ENCODE peak calls at places on chromosomes 11 and 22, in five cellular contexts. F is M059J, Q is NCI-H2029 treated with DMSO at 0.1 percent for 48 hours, H is smooth muscle cell of the brain vasculature, L is kidney tubule cell. S is an unnamed sample.

GRCh38 chr22:49894321-49895072 is 23.7 kb downstream of the ALG12 start:
- DNase-seq in F (peak; percentile 9), Q (no peak), H (no peak), L (no peak), S (no peak)

GRCh38 chr11:69233761-69234136 is 60.2 kb upstream of the MYEOV start:
- DNase-seq in F (no peak), Q (no peak), H (no peak), L (no peak), S (no peak)

GRCh38 chr11:35862666-35863065 is 81.2 kb upstream of the LDLRAD3 start:
- DNase-seq in F (no peak), Q (no peak), H (no peak), L (no peak), S (no peak)

GRCh38 chr22:17085277-17086091 is 684 bp downstream of the IL17RA start:
- DNase-seq in F (no peak), Q (no peak), H (no peak), L (peak; percentile 15), S (no peak)

GRCh38 chr11:9016916-9017642 is 13.3 kb upstream of the NRIP3 start:
- DNase-seq in F (peak; percentile 62), Q (no peak), H (no peak), L (no peak), S (no peak)

GRCh38 chr11:64598106-64598796 is 7.2 kb downstream of the SLC22A12 start:
- DNase-seq in F (no peak), Q (no peak), H (no peak), L (no peak), S (no peak)

GRCh38 chr11:75858613-75859012 is 43.6 kb downstream of the UVRAG start:
- DNase-seq in F (peak; percentile 9), Q (no peak), H (no peak), L (no peak), S (no peak)

GRCh38 chr11:125223901-125224331 is 59.4 kb downstream of the PKNOX2 start:
- DNase-seq in F (no peak), Q (no peak), H (no peak), L (no peak), S (no peak)

GRCh38 chr22:32661296-32661695 is 140.2 kb upstream of the TIMP3 start:
- DNase-seq in F (peak; percentile 85), Q (no peak), H (peak; percentile 32), L (peak; percentile 43), S (no peak)

GRCh38 chr11:118614511-118614910 is 7.1 kb downstream of the PHLDB1 start:
- DNase-seq in F (no peak), Q (no peak), H (no peak), L (no peak), S (no peak)

GRCh38 chr11:66868726-66869291 is 11.9 kb downstream of the LRFN4 start:
- DNase-seq in F (no peak), Q (no peak), H (no peak), L (peak; percentile 49), S (no peak)

GRCh38 chr11:104870910-104871309 is 27.4 kb downstream of the CASP12 start:
- DNase-seq in F (peak; percentile 34), Q (no peak), H (no peak), L (no peak), S (no peak)

GRCh38 chr22:48426466-48427380 is 1401.0 kb downstream of the BRD1 start:
- DNase-seq in F (no peak), Q (no peak), H (no peak), L (no peak), S (no peak)

GRCh38 chr11:133918606-133919260 is 38.0 kb downstream of the IGSF9B start:
- DNase-seq in F (no peak), Q (no peak), H (no peak), L (no peak), S (no peak)

S was measured in glomerular endothelial cell.